ENCODE peak calls at places on chromosome 21, in four cellular contexts. F is IMR-90, Q is mesendoderm, G is mesenchymal stem cell. C is an unnamed sample.

GRCh38 chr21:14962217-14962616 is 102.6 kb downstream of the NRIP1 start:
- DNase-seq in G (no peak), Q (no peak), F (no peak), C (no peak)

GRCh38 chr21:26451014-26451740 is 121.9 kb downstream of the CYYR1 start:
- DNase-seq in F (no peak), Q (no peak), G (peak), C (no peak)

GRCh38 chr21:32771134-32771523 is 426 bp downstream of the PAXBP1 start:
- DNase-seq in G (peak), Q (peak), F (peak), C (no peak)

GRCh38 chr21:32368386-32368785 is 24.4 kb downstream of the URB1 start:
- DNase-seq in F (peak), G (no peak), Q (no peak), C (no peak)

GRCh38 chr21:33325222-33326067 is 675 bp downstream of the IFNAR1 start:
- DNase-seq in F (peak), G (peak), Q (peak), C (peak)

GRCh38 chr21:40840441-40840840 is 6.5 kb downstream of the DSCAM start:
- DNase-seq in G (no peak), F (no peak), Q (no peak), C (no peak)

GRCh38 chr21:18244721-18245486 is at the start of gene CHODL:
- DNase-seq in G (peak), F (no peak), Q (peak), C (peak)

GRCh38 chr21:32215306-32215685 is 63.6 kb downstream of the MIS18A start:
- DNase-seq in G (no peak), F (no peak), Q (peak), C (no peak)

GRCh38 chr21:33265664-33266049 is 510 bp upstream of the IL10RB start:
- DNase-seq in G (peak), Q (no peak), F (peak), C (peak)

GRCh38 chr21:31201548-31201947 is 142.5 kb downstream of the TIAM1 start:
- DNase-seq in Q (no peak), F (peak), G (no peak), C (no peak)

GRCh38 chr21:31198575-31198974 is 145.5 kb downstream of the TIAM1 start:
- DNase-seq in F (peak), Q (peak), G (peak), C (peak)

GRCh38 chr21:31203371-31204054 is 140.5 kb downstream of the TIAM1 start:
- DNase-seq in F (peak), G (no peak), Q (no peak), C (no peak)

GRCh38 chr21:31204801-31205200 is 139.3 kb downstream of the TIAM1 start:
- DNase-seq in F (no peak), G (no peak), Q (no peak), C (no peak)

DNA sequence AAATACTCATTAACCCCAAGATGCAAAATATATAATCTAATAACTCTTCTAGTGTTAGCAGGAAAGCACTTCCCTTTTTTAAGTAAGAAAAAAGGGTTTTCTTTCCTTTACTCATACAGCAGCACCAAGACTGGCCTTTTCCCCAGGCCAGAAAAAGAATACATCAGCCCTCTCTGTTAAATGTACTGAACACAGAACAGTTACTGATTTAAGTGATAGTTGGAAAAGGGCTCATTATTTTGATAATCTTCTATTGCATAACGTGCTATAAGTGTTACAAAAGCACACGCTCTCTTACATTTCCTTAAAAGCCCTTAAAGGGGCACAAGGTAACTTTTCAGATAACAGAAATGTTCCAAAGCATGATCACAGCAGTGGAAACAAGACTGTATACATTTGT is 142.9 kb downstream of the TIAM1 start:
- DNase-seq in G (no peak), Q (no peak), F (no peak), C (no peak)
- H2BK120ac ChIP-seq in G (no peak), Q (no peak), F (no peak), C (no peak)

DNA sequence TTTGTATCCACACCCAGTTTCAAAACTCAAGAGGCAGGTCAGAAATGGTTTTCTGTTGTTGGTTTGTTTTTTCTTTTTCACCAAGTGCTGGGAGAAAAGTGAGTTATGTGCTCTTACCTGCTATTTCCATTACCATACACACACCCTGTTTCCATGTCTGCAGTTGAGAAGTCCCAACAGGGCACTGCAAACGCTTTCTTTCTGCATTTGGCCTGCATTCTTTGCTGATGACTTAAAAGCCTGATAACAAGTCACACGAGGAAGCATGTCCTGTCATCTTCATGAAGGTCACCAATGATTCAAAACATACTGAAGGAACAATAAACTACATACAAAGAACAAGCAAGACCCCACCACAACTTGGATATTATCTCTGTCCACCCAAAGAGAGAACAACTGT is 24.8 kb upstream of the KCNE1 start:
- DNase-seq in F (peak), Q (peak), G (peak), C (no peak)
- H2BK120ac ChIP-seq in F (peak), Q (no peak), G (no peak), C (no peak)

GRCh38 chr21:45997205-45997494 is 15.6 kb downstream of the COL6A1 start:
- DNase-seq in G (no peak), F (no peak), Q (no peak), C (no peak)

GRCh38 chr21:45996311-45997204 is 15.0 kb downstream of the COL6A1 start:
- DNase-seq in F (no peak), Q (no peak), G (no peak), C (no peak)

GRCh38 chr21:45994738-45995685 is 13.4 kb downstream of the COL6A1 start:
- DNase-seq in F (no peak), Q (no peak), G (no peak), C (no peak)

GRCh38 chr21:45994086-45994661 is 12.6 kb downstream of the COL6A1 start:
- DNase-seq in Q (no peak), F (no peak), G (no peak), C (no peak)

DNA sequence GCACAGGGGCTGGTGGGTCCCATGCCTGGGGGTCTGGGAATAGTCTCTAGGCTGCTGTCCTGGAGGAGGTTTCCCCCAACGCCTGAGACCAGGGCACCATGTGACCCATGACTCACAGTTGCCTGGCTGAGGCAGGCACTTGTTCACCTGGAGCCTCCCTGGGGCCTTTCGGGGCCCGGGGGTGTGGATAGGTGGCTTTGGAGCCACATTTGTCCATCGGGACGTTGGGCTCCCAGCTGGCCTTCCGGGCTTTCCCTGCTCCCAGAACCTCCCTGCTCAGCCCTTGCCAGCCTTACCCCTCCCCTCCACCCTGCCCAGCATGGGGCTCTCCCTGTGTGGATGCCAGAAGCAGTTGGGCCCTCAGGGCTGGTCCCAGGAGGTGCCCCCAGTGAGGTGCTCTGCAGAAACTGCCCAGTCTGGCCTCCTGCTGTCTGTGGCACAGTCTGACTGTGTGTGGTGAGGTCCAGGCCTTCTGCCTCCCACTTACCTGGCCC is 14.2 kb downstream of the COL6A1 start:
- DNase-seq in G (no peak), F (no peak), Q (no peak), C (no peak)
- H2BK120ac ChIP-seq in G (no peak), F (no peak), Q (no peak), C (no peak)

GRCh38 chr21:39536835-39537234 is 75.9 kb upstream of the B3GALT5 start:
- DNase-seq in Q (no peak), G (no peak), F (no peak), C (no peak)

GRCh38 chr21:39537571-39537970 is 75.2 kb upstream of the B3GALT5 start:
- DNase-seq in Q (no peak), F (no peak), G (no peak), C (no peak)

GRCh38 chr21:39531777-39532333 is 80.1 kb downstream of the SH3BGR start:
- DNase-seq in Q (no peak), F (no peak), G (no peak), C (no peak)

GRCh38 chr21:39535646-39536437 is 76.9 kb upstream of the B3GALT5 start:
- DNase-seq in G (no peak), Q (no peak), F (no peak), C (no peak)

GRCh38 chr21:39533545-39534226 is 79.1 kb upstream of the B3GALT5 start:
- DNase-seq in F (no peak), G (no peak), Q (no peak), C (no peak)
- H2BK120ac ChIP-seq in F (no peak), G (no peak), Q (no peak), C (no peak)

DNA sequence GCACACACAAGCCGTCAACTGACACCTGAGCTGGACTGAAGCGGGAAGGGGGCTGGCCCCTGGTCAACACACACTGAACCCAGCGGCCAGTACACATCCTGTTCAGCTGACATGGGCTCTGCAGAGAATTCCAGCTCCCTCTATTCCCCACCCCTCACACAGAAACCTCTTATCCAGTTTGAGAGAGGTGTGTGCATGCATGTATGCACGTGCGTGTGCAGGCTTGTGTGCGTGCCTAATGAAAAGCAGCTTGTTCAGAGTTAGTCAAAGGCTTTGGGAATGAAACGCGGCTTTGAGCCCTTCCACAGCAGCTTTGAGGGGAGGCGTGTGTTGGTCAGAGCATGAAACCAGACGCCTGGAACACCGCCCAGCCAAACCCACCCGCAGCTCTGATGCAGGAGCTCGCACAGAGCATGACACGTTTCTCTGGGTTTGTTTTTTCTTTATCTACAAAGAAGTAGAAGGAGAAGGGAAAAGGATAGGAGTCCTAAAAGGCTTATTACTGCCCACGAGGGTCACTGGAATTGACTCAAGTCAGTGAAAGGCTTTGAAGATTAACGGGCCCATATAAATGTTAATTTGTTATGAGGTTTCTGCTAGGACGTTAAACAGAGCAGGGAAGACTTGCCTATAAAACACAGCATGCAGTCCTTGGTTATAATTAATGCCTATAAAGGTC is 184.2 kb downstream of the ETS2 start:
- DNase-seq in F (peak), G (peak), Q (no peak), C (peak)
- H2BK120ac ChIP-seq in F (peak), G (peak), Q (no peak), C (no peak)

GRCh38 chr21:36202721-36203602 is 46.3 kb downstream of the DOP1B start:
- DNase-seq in F (peak), G (peak), Q (no peak), C (no peak)
- H2BK120ac ChIP-seq in F (peak), G (no peak), Q (no peak), C (no peak)

GRCh38 chr21:36027352-36027751 is 33.0 kb downstream of the SETD4 start:
- DNase-seq in F (peak), G (peak), Q (no peak), C (no peak)
- H2BK120ac ChIP-seq in F (peak), G (no peak), Q (no peak), C (no peak)

DNA sequence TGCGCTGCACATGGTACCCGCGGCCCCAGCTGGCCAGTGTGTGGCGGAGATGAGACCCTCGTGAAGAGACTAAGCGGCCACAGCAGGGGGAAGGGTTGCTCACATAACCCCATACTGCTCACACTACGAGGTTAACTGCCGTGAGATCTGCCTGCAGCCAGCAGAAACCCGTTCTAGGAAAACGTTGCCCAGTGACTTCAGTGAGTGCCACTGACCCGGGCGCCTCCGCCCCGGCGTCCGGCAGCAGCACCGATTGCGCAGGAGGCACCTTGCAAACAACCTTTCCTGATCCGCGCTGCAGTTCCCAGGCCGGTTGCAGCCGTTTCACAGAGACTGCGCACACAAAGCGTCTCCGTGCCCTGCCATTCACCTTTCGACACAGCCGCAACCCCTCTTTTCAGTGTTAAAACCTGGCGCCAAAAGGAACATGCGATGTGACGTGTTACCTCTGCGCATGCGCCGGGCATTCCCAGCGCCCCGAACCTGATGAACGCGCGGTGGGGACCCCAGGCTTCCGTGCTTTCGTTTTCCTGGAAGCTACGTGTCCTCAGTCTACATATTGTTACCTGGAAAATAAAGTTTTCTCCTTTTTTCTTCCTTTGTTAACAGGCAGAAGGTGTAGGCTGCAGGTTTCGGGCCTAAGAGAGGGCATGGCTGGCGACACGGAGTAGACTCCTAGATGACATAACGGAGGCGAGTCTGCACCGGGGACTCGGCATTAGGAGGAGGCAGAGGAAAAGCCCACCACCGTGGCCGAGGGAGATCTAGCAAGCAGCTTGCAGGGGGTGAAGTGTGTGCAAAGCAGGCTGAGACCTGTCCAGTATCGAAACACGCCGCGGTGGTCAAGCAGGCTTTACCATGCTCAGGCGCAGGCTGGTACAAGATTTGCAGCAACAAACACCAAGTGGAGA is 8.9 kb downstream of the VPS26C start:
- DNase-seq in Q (peak), G (peak), F (peak), C (peak)
- H2BK120ac ChIP-seq in Q (no peak), G (no peak), F (peak), C (peak)

DNA sequence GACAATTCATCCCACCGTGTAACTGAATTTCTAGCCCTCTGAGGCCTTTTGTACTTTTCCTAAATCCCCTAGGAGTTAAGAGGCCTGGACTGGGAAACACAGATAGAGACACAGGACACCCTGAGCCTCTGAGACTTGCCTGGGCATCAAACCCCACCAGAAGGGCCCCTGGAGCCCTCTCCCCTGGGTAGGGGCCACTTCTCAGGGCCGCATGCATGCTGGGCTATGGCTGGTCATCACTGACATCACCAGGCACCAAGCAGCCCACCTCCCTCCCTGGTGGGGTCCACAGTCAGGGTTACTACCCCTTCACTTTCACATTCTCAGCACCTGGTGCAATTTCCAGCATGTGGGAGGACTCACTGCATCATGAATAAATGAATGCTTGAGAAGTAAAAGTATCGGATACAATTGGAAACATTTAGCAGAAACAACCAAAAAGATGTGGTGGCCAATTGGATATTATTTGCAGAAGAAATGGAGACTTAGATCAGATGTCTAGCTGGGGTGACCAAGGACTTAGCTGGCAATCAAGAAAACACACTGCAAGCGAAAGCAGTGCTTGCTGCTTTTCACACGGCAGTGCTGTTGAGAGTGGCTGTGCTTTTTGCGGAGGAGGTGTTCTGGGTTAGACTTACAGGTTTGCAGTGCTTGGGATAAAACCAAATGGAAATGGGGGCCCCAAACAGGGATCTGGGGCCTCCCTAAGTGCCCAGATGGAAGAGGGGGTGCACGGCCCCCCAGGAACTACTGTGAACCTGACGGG is 950 bp upstream of the KRTAP10-7 start:
- DNase-seq in F (no peak), G (no peak), Q (no peak), C (no peak)
- H2BK120ac ChIP-seq in F (no peak), G (no peak), Q (no peak), C (no peak)

DNA sequence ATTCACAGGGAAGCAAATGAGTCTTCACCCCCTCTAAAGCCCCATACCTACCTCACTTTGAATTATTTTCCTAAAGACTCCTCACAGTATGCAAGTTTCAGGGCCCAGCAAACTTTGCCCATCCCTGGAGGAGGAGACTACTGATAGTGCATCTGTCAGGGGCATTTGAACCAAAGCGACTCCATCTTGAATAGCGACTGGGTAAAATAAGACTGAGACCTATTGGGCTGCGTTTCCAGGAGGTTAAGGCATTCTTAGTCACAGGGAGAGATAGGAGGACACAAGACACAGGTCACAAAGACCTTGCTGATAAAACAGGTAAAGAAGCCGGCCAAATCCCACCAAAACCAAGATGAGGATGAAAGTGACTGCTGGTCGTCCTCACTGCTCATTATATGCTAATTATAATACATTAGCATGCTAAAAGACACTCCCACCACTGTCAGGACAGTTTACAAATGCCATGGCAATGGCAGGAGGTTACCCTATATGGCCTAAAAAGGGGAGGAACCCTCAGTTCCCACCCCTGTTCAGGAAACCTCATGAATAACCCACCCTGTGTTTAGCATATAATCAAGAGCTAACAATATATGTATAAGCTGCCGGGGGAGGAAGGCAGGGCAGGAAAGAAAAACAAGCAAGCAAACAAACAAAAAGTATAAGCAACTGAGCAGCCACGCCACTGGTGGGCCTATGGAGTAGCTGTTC is 3.3 kb upstream of the PKNOX1 start:
- DNase-seq in Q (peak), G (no peak), F (no peak), C (no peak)
- H2BK120ac ChIP-seq in Q (peak), G (no peak), F (no peak), C (no peak)

C was measured in neuronal stem cell.